ENCODE peak calls at places on chromosomes 2 and 18, in six cellular contexts. One of them, this sample, is unnamed.
A peak's percentile ranks its signal among the peaks of the same experiment; 100 is the strongest.

GRCh38 chr18:54052259-54052658 is 172.2 kb downstream of the MBD2 start:
- DNase-seq in PC-9: no peak
- DNase-seq in PC-3: no peak
- DNase-seq in fibroblast of lung: no peak
- DNase-seq in IMR-90: no peak
- DNase-seq in GM12878: no peak
- DNase-seq in this sample: peak; percentile 53

GRCh38 chr2:240913810-240914644 is 7.9 kb downstream of the CROCC2 start:
- DNase-seq in PC-9: peak; percentile 65
- DNase-seq in PC-3: peak; percentile 54
- DNase-seq in fibroblast of lung: peak; percentile 86
- DNase-seq in IMR-90: peak; percentile 55
- DNase-seq in GM12878: no peak
- DNase-seq in this sample: no peak

GRCh38 chr2:109455731-109456691 is 157.8 kb downstream of the SEPTIN10 start:
- DNase-seq in PC-9: no peak
- DNase-seq in PC-3: no peak
- DNase-seq in fibroblast of lung: no peak
- DNase-seq in IMR-90: no peak
- DNase-seq in GM12878: no peak
- DNase-seq in this sample: no peak

GRCh38 chr2:43361286-43361685 is 134.9 kb upstream of the ZFP36L2 start:
- DNase-seq in PC-9: no peak
- DNase-seq in PC-3: no peak
- DNase-seq in fibroblast of lung: peak; percentile 29
- DNase-seq in IMR-90: no peak
- DNase-seq in GM12878: no peak
- DNase-seq in this sample: no peak

GRCh38 chr18:10524507-10525425 is 1.1 kb upstream of the NAPG start:
- DNase-seq in PC-9: peak; percentile 23
- DNase-seq in PC-3: peak; percentile 44
- DNase-seq in fibroblast of lung: peak; percentile 14
- DNase-seq in IMR-90: peak; percentile 50
- DNase-seq in GM12878: no peak
- DNase-seq in this sample: peak; percentile 34

GRCh38 chr18:48868468-48869466 is 82.0 kb downstream of the SMAD7 start:
- DNase-seq in PC-9: no peak
- DNase-seq in PC-3: peak; percentile 10
- DNase-seq in fibroblast of lung: no peak
- DNase-seq in IMR-90: peak; percentile 34
- DNase-seq in GM12878: peak; percentile 96
- DNase-seq in this sample: peak; percentile 5

GRCh38 chr2:26562811-26563645 is 78.1 kb downstream of the CIB4 start:
- DNase-seq in PC-9: peak; percentile 61
- DNase-seq in PC-3: peak; percentile 61
- DNase-seq in fibroblast of lung: peak; percentile 6
- DNase-seq in IMR-90: no peak
- DNase-seq in GM12878: no peak
- DNase-seq in this sample: peak; percentile 85

GRCh38 chr2:238305092-238305862 is 15.0 kb upstream of the TRAF3IP1 start:
- DNase-seq in PC-9: no peak
- DNase-seq in PC-3: peak; percentile 25
- DNase-seq in fibroblast of lung: no peak
- DNase-seq in IMR-90: no peak
- DNase-seq in GM12878: no peak
- DNase-seq in this sample: no peak

GRCh38 chr2:152508446-152508845 is 173.5 kb downstream of the FMNL2 start:
- DNase-seq in PC-9: peak; percentile 23
- DNase-seq in PC-3: peak; percentile 63
- DNase-seq in fibroblast of lung: peak; percentile 71
- DNase-seq in IMR-90: peak; percentile 86
- DNase-seq in GM12878: no peak
- DNase-seq in this sample: peak; percentile 39

GRCh38 chr2:85154048-85154753 is 21.0 kb downstream of the TCF7L1 start:
- DNase-seq in PC-9: no peak
- DNase-seq in PC-3: no peak
- DNase-seq in fibroblast of lung: peak; percentile 67
- DNase-seq in IMR-90: peak; percentile 81
- DNase-seq in GM12878: no peak
- DNase-seq in this sample: peak; percentile 47

GRCh38 chr2:26033270-26033768 is 565 bp upstream of the RAB10 start:
- DNase-seq in PC-9: peak; percentile 83
- DNase-seq in PC-3: peak; percentile 87
- DNase-seq in fibroblast of lung: peak; percentile 84
- DNase-seq in IMR-90: peak; percentile 71
- DNase-seq in GM12878: no peak
- DNase-seq in this sample: peak; percentile 84

GRCh38 chr18:31070206-31070605 is 27.7 kb upstream of the DSC3 start:
- DNase-seq in PC-9: no peak
- DNase-seq in PC-3: no peak
- DNase-seq in fibroblast of lung: peak; percentile 9
- DNase-seq in IMR-90: no peak
- DNase-seq in GM12878: no peak
- DNase-seq in this sample: peak; percentile 30

GRCh38 chr2:212406716-212407115 is 131.9 kb downstream of the ERBB4 start:
- DNase-seq in PC-9: no peak
- DNase-seq in PC-3: no peak
- DNase-seq in fibroblast of lung: no peak
- DNase-seq in IMR-90: no peak
- DNase-seq in GM12878: no peak
- DNase-seq in this sample: no peak

DNA sequence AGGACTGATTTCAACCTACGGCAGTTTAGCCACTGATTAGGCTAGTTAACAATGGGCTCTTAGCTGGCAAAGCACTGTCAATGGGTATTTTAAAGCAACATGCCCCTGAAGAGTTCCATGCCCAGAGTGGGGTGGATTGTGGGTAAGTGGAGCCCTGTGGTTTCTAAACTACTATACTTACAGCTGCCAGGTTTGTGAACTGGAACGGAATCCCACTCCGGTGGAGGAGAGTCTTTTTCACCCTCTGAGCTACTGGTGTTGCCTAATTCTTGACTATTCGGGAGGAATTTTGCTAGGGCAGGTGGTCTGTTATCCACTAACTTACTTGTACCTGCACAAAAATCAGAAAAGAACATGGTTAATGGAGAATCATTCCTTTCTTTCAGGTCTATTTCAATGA is 52.6 kb downstream of the ZAP70 start:
- DNase-seq in PC-9: no peak
- DNase-seq in PC-3: no peak
- DNase-seq in fibroblast of lung: no peak
- DNase-seq in IMR-90: no peak
- DNase-seq in GM12878: no peak
- DNase-seq in this sample: no peak
- H3K36me3 ChIP-seq in PC-9: peaks cover 8% of the 10 kb centered on the region
- H3K36me3 ChIP-seq in PC-3: peaks cover 18% of the 10 kb centered on the region
- H3K36me3 ChIP-seq in fibroblast of lung: peaks cover 11% of the 10 kb centered on the region
- H3K36me3 ChIP-seq in IMR-90: peaks cover 39% of the 10 kb centered on the region
- H3K36me3 ChIP-seq in GM12878: peaks cover 16% of the 10 kb centered on the region
- H3K36me3 ChIP-seq in this sample: peaks cover 11% of the 10 kb centered on the region

GRCh38 chr2:167955264-167955906 is 292.0 kb downstream of the STK39 start:
- DNase-seq in PC-9: no peak
- DNase-seq in PC-3: no peak
- DNase-seq in fibroblast of lung: no peak
- DNase-seq in IMR-90: no peak
- DNase-seq in GM12878: no peak
- DNase-seq in this sample: no peak
- H2AFZ ChIP-seq in PC-9: no peak overlapping the region
- H2AFZ ChIP-seq in PC-3: no peak overlapping the region
- H2AFZ ChIP-seq in fibroblast of lung: no peak overlapping the region
- H2AFZ ChIP-seq in IMR-90: no peak overlapping the region
- H2AFZ ChIP-seq in GM12878: no peak overlapping the region
- H2AFZ ChIP-seq in this sample: no peak overlapping the region

GRCh38 chr2:231144896-231145295 is 20.1 kb upstream of the HTR2B start:
- DNase-seq in PC-9: no peak
- DNase-seq in PC-3: no peak
- DNase-seq in fibroblast of lung: no peak
- DNase-seq in IMR-90: no peak
- DNase-seq in GM12878: no peak
- DNase-seq in this sample: no peak
- H3K36me3 ChIP-seq in PC-9: peaks cover 26% of the 10 kb centered on the region
- H3K36me3 ChIP-seq in PC-3: peaks cover 42% of the 10 kb centered on the region
- H3K36me3 ChIP-seq in fibroblast of lung: no peaks in the 10 kb centered on the region
- H3K36me3 ChIP-seq in IMR-90: peaks cover 8% of the 10 kb centered on the region
- H3K36me3 ChIP-seq in GM12878: peaks cover 1% of the 10 kb centered on the region
- H3K36me3 ChIP-seq in this sample: peaks cover 26% of the 10 kb centered on the region

GRCh38 chr2:62396880-62397279 is 109.1 kb downstream of the TMEM17 start:
- DNase-seq in PC-9: no peak
- DNase-seq in PC-3: no peak
- DNase-seq in fibroblast of lung: no peak
- DNase-seq in IMR-90: no peak
- DNase-seq in GM12878: no peak
- DNase-seq in this sample: no peak

GRCh38 chr2:62402156-62402555 is 103.8 kb downstream of the TMEM17 start:
- DNase-seq in PC-9: no peak
- DNase-seq in PC-3: no peak
- DNase-seq in fibroblast of lung: no peak
- DNase-seq in IMR-90: no peak
- DNase-seq in GM12878: no peak
- DNase-seq in this sample: no peak

GRCh38 chr2:62393293-62393692 is 112.7 kb downstream of the TMEM17 start:
- DNase-seq in PC-9: no peak
- DNase-seq in PC-3: no peak
- DNase-seq in fibroblast of lung: no peak
- DNase-seq in IMR-90: no peak
- DNase-seq in GM12878: no peak
- DNase-seq in this sample: peak; percentile 24

DNA sequence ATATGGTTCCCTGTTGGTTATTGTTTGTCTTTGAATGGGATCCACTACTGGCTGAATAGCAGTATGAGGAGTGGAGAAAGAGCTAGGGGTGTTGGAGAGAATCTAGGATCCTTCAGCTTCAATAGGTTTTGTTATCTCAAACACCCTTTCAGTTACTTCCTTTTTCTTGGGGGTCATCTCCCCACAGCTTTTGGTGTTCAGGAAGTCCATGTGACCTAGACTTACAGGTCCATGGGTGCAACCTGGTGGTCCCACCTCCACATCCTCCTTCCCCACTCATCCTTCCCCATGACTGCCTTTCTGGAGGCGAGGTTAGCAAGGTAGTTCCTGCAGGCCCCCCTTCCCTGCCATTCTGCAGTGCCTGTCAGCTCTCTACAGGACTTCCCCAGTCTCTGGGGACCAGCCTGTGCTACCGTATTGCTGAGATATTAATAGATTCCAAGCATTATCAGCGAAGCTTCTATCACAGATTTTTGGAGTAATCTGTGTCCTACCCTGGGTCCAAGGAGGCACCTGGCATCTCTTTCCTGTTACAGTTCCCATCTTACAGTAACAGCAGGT is 107.6 kb downstream of the TMEM17 start:
- DNase-seq in PC-9: no peak
- DNase-seq in PC-3: no peak
- DNase-seq in fibroblast of lung: no peak
- DNase-seq in IMR-90: no peak
- DNase-seq in GM12878: no peak
- DNase-seq in this sample: no peak
- H2AFZ ChIP-seq in PC-9: no peak overlapping the region
- H2AFZ ChIP-seq in PC-3: no peak overlapping the region
- H2AFZ ChIP-seq in fibroblast of lung: no peak overlapping the region
- H2AFZ ChIP-seq in IMR-90: no peak overlapping the region
- H2AFZ ChIP-seq in GM12878: peak overlapping the region; percentile 84
- H2AFZ ChIP-seq in this sample: no peak overlapping the region

GRCh38 chr18:58359226-58360019 is 269.5 kb downstream of the ALPK2 start:
- DNase-seq in PC-9: no peak
- DNase-seq in PC-3: no peak
- DNase-seq in fibroblast of lung: no peak
- DNase-seq in IMR-90: peak; percentile 33
- DNase-seq in GM12878: no peak
- DNase-seq in this sample: peak; percentile 79

GRCh38 chr18:58362027-58362575 is 266.8 kb downstream of the ALPK2 start:
- DNase-seq in PC-9: no peak
- DNase-seq in PC-3: peak; percentile 82
- DNase-seq in fibroblast of lung: peak; percentile 94
- DNase-seq in IMR-90: peak; percentile 97
- DNase-seq in GM12878: no peak
- DNase-seq in this sample: peak; percentile 93

GRCh38 chr18:58361212-58361611 is 267.7 kb downstream of the ALPK2 start:
- DNase-seq in PC-9: no peak
- DNase-seq in PC-3: no peak
- DNase-seq in fibroblast of lung: peak; percentile 22
- DNase-seq in IMR-90: peak; percentile 27
- DNase-seq in GM12878: no peak
- DNase-seq in this sample: no peak

GRCh38 chr18:58362829-58363231 is 266.1 kb downstream of the ALPK2 start:
- DNase-seq in PC-9: no peak
- DNase-seq in PC-3: no peak
- DNase-seq in fibroblast of lung: peak; percentile 53
- DNase-seq in IMR-90: peak; percentile 51
- DNase-seq in GM12878: no peak
- DNase-seq in this sample: no peak

DNA sequence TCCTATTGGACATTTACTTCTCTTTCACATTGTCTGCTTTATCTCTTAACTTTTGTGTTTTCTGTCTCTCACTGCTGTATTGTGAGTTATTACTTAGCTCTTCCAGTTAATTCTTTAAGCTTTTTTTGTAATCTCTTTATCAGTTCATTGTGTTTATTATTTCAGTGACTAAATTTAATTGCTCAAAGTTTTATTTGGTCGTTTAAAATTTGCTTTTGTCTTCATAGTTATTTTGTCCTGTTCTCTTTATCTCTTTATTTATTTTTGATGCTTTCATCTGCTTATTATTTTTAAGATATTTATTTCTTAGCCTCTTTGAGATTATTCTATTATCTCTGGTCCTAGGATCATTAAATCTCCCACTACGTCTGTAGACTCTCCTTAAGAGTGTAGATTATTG is 268.6 kb downstream of the ALPK2 start:
- DNase-seq in PC-9: no peak
- DNase-seq in PC-3: no peak
- DNase-seq in fibroblast of lung: no peak
- DNase-seq in IMR-90: no peak
- DNase-seq in GM12878: no peak
- DNase-seq in this sample: no peak
- H3K36me3 ChIP-seq in PC-9: peaks cover 13% of the 10 kb centered on the region
- H3K36me3 ChIP-seq in PC-3: peaks cover 16% of the 10 kb centered on the region
- H3K36me3 ChIP-seq in fibroblast of lung: no peaks in the 10 kb centered on the region
- H3K36me3 ChIP-seq in IMR-90: no peaks in the 10 kb centered on the region
- H3K36me3 ChIP-seq in GM12878: no peaks in the 10 kb centered on the region
- H3K36me3 ChIP-seq in this sample: peaks cover 17% of the 10 kb centered on the region